ENCODE peak calls at places on chromosome 3, in four cellular contexts. A is AG04450, J is PC-3, B is lung. U is an unnamed sample. For H3K27me3, the result is how much of the 10 kb centered on the place peaks cover.

GRCh38 chr3:72997421-72997961 is 880 bp downstream of the PPP4R2 start:
- DNase-seq in A (no peak), J (peak), B (no peak), U (peak)

GRCh38 chr3:49865198-49865784 is 4.4 kb downstream of the CAMKV start:
- DNase-seq in A (no peak), J (no peak), B (no peak), U (no peak)

GRCh38 chr3:50648297-50648696 is 26.4 kb upstream of the DOCK3 start:
- DNase-seq in A (no peak), J (no peak), B (no peak), U (no peak)

GRCh38 chr3:157856078-157856939 is 249.9 kb downstream of the SHOX2 start:
- DNase-seq in A (no peak), J (peak), B (no peak), U (peak)

GRCh38 chr3:128278761-128279593 is 125.7 kb downstream of the EEFSEC start:
- DNase-seq in A (peak), J (no peak), B (peak), U (no peak)

GRCh38 chr3:51434746-51435323 is 43.8 kb downstream of the RBM15B start:
- DNase-seq in A (no peak), J (peak), B (peak), U (peak)

GRCh38 chr3:41243183-41243582 is 43.9 kb downstream of the CTNNB1 start:
- DNase-seq in A (no peak), J (no peak), B (no peak), U (no peak)

GRCh38 chr3:59660852-59661624 is 611.2 kb upstream of the CFAP20DC start:
- DNase-seq in A (no peak), J (peak), B (no peak), U (no peak)

GRCh38 chr3:142174559-142174958 is 25.2 kb upstream of the TFDP2 start:
- DNase-seq in A (no peak), J (no peak), B (no peak), U (no peak)

GRCh38 chr3:109553573-109554371 is 216.4 kb upstream of the DPPA4 start:
- DNase-seq in A (no peak), J (peak), B (no peak), U (peak)

GRCh38 chr3:191324936-191325335 is 4.3 kb upstream of the CCDC50 start:
- DNase-seq in A (no peak), J (no peak), B (no peak), U (no peak)

GRCh38 chr3:117628896-117629295 is 919.3 kb downstream of the TUSC7 start:
- DNase-seq in A (peak), J (peak), B (peak), U (peak)

GRCh38 chr3:12990781-12991480 is 82.3 kb downstream of the IQSEC1 start:
- DNase-seq in A (peak), J (peak), B (no peak), U (no peak)

GRCh38 chr3:190036631-190037030 is 84.1 kb downstream of the P3H2 start:
- DNase-seq in A (no peak), J (no peak), B (no peak), U (peak)

GRCh38 chr3:194985031-194985578 is 285.9 kb downstream of the XXYLT1 start:
- DNase-seq in A (peak), J (peak), B (peak), U (peak)

GRCh38 chr3:128493221-128494151 is 485 bp upstream of the GATA2 start:
- DNase-seq in A (no peak), J (no peak), B (no peak), U (no peak)

GRCh38 chr3:13461169-13462124 is 18.7 kb upstream of the HDAC11 start:
- DNase-seq in A (no peak), J (peak), B (peak), U (no peak)

GRCh38 chr3:72324253-72324811 is 523.9 kb downstream of the SHQ1 start:
- DNase-seq in A (no peak), J (no peak), B (no peak), U (no peak)

GRCh38 chr3:2362122-2362521 is 263.5 kb downstream of the CNTN4 start:
- DNase-seq in A (no peak), J (no peak), B (no peak), U (no peak)

GRCh38 chr3:123792473-123793201 is 91.5 kb downstream of the MYLK start:
- DNase-seq in A (no peak), J (peak), B (no peak), U (peak)

GRCh38 chr3:183897606-183898384 is 13.1 kb upstream of the PARL start:
- DNase-seq in A (no peak), J (no peak), B (no peak), U (peak)

GRCh38 chr3:15361494-15362214 is 29.3 kb upstream of the SH3BP5 start:
- DNase-seq in A (no peak), J (peak), B (no peak), U (peak)

GRCh38 chr3:5232570-5232969 is 45.1 kb downstream of the EDEM1 start:
- DNase-seq in A (no peak), J (no peak), B (no peak), U (no peak)
- TF ChIP-seq CTCF in A (peak), J (peak), B (no peak), U (peak)

DNA sequence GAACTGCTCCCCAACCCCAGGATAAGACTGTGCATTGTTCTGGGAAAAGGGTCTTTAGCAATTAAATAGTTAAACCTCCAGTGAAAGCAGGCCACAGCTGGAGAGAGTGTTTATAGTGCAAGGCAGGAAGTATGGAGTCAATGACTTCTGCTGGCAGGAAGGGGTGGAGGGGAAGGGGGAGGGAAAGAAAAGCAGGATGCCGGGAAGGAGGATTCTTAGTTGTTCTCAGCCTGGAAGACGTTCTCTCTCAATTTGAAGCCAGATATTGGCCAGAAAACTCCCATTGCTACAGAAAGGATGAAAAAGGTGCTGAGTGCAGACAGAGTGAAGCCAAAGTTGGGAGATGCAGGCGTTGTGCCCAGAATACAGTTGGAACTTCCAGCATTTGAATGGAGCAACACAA is 35.7 kb upstream of the ACTL6A start:
- DNase-seq in A (peak), J (peak), B (peak), U (no peak)
- H3K27ac ChIP-seq in A (peak), J (no peak), B (peak), U (no peak)

DNA sequence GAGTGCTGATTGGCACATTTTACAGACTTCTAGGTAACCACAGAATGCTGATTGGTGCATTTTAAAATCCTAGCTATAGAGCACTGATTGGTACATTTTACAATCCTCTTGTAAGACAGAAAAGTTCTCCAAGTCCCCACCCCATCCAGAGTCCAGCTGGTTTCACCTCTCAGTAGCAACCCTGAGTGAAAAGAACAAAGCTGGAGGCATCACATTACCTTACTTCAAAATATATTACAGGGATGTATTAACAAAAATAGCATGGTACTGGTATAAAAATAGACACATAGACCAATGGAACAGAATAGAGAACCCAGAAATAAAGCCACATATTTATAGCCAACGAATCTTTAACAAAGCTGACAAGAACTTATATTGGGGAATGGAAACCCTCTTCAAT is 7.4 kb upstream of the ACVR2B start:
- DNase-seq in A (no peak), J (no peak), B (no peak), U (no peak)
- H3K27me3 ChIP-seq in A (under half), J (under half), B (under half), U (under half)

DNA sequence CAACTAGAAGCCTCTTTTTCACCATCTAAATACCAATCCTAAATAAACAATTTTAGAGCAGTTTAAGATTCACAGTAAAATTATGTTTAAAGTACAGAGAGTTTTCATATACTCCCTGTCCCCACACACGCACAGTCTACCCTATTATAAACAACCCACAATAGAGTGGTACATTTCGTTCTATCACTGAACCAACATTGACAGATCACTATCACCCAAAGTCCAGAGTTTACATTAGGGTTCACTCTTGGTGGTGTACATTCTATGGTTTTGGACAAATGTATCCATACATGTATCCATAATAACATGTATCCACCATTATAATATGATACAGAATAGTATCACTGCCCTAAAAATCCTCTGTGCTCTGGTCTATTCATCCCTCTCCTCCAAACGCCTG is 89.0 kb downstream of the MLH1 start:
- DNase-seq in A (no peak), J (no peak), B (no peak), U (no peak)
- TF ChIP-seq CTCF in A (no peak), J (no peak), B (no peak), U (no peak)

GRCh38 chr3:57803647-57804081 is 47.6 kb downstream of the SLMAP start:
- DNase-seq in A (peak), J (peak), B (peak), U (peak)
- H3K27ac ChIP-seq in A (no peak), J (peak), B (no peak), U (peak)

DNA sequence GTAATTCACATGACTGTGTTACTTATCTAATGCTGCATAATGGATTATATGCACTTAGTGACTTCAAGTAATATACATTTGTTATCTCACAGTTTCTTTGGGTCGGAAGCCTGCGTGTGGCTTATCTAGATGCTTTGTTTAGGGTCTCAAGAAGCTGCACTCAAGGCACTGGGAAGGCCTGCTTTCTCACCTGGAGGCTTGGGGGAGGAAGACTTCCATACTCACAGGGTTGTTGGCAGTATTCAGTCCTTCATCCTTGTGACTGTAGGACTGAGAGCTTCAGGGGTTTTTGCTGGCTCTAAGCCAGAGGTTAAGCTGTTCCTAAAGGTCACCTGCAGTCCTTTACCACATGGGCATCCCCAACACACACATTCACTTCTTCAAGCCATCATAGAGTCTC is 22.6 kb downstream of the TAFA4 start:
- DNase-seq in A (no peak), J (no peak), B (no peak), U (no peak)
- H3K27me3 ChIP-seq in A (under half), J (half or more), B (under half), U (under half)